ENCODE peak calls at places on chromosomes 4 and X, in ten cellular contexts. I is upper lobe of left lung, X is A549, Z is tibial nerve, K is sigmoid colon, T is suprapubic skin, D is H1, A is ovary, V is GM12878, N is K562. G is an unnamed sample.

GRCh38 chr4:106775636-106776035 is 260.5 kb downstream of the DKK2 start:
- DNase-seq in I (no peak), K (no peak), T (no peak), X (no peak), V (no peak), Z (no peak), A (no peak), D (no peak), N (no peak), G (no peak)

GRCh38 chr4:41296995-41297394 is 40.3 kb downstream of the UCHL1 start:
- DNase-seq in D (no peak), N (no peak), I (no peak), X (no peak), K (no peak), A (no peak), T (no peak), Z (no peak), V (no peak), G (no peak)

GRCh38 chrX:38841766-38842165 is 40.5 kb downstream of the MID1IP1 start:
- DNase-seq in V (no peak), N (peak), K (no peak), I (no peak), A (no peak), Z (no peak), X (no peak), D (no peak), T (no peak), G (no peak)

GRCh38 chrX:72387247-72387646 is 81.5 kb upstream of the CITED1 start:
- DNase-seq in X (no peak), A (no peak), V (no peak), D (no peak), K (no peak), Z (no peak), N (no peak), I (no peak), T (no peak), G (no peak)

GRCh38 chrX:372856-373640 is 13.7 kb downstream of the PPP2R3B start:
- DNase-seq in I (peak), D (no peak), T (no peak), X (no peak), Z (no peak), K (no peak), N (no peak), A (no peak), V (no peak), G (no peak)

GRCh38 chr4:88017516-88018302 is 10.3 kb downstream of the PKD2 start:
- DNase-seq in V (no peak), X (peak), N (no peak), T (no peak), D (no peak), A (no peak), Z (no peak), K (peak), I (no peak), G (no peak)

GRCh38 chr4:72209600-72209999 is 177.8 kb downstream of the NPFFR2 start:
- DNase-seq in D (no peak), N (no peak), T (no peak), A (no peak), K (no peak), I (no peak), V (no peak), X (no peak), Z (no peak), G (no peak)

GRCh38 chr4:76308548-76308947 is 2.0 kb downstream of the STBD1 start:
- DNase-seq in N (peak), Z (no peak), I (no peak), A (no peak), T (no peak), D (no peak), X (no peak), V (no peak), K (no peak), G (no peak)

GRCh38 chr4:113603926-113604325 is 157.6 kb downstream of the CAMK2D start:
- DNase-seq in N (no peak), D (no peak), I (no peak), V (no peak), A (no peak), X (no peak), T (no peak), Z (no peak), K (no peak), G (no peak)

GRCh38 chrX:153474718-153475117 is 4.3 kb upstream of the HAUS7 start:
- DNase-seq in Z (no peak), T (no peak), X (no peak), D (no peak), N (peak), A (peak), V (no peak), I (peak), K (peak), G (peak)

GRCh38 chrX:80573275-80573674 is 153.0 kb downstream of the TENT5D start:
- DNase-seq in D (no peak), Z (no peak), T (no peak), A (no peak), V (no peak), N (no peak), K (no peak), I (peak), X (no peak), G (no peak)

GRCh38 chrX:49079489-49080428 is at the start of gene WDR45:
- DNase-seq in D (peak), I (peak), A (peak), Z (peak), K (peak), T (peak), N (peak), V (peak), X (peak), G (peak)

GRCh38 chr4:10197952-10198351 is 81.4 kb upstream of the WDR1 start:
- DNase-seq in K (no peak), X (no peak), A (no peak), N (peak), V (no peak), D (no peak), I (no peak), Z (no peak), T (no peak), G (no peak)

GRCh38 chr4:111905511-111905910 is 239.7 kb upstream of the FAM241A start:
- DNase-seq in A (no peak), T (no peak), K (no peak), Z (no peak), X (no peak), D (no peak), V (no peak), N (no peak), I (no peak), G (no peak)

GRCh38 chrX:44400588-44400987 is 57.1 kb upstream of the EFHC2 start:
- DNase-seq in K (no peak), T (no peak), V (no peak), D (no peak), Z (no peak), A (no peak), I (no peak), N (peak), X (no peak), G (no peak)

GRCh38 chr4:32199639-32200038 is 1479.5 kb downstream of the PCDH7 start:
- DNase-seq in V (no peak), T (no peak), Z (no peak), A (no peak), N (no peak), D (no peak), K (no peak), X (no peak), I (no peak), G (no peak)

GRCh38 chrX:121641560-121641959 is 594.1 kb downstream of the GLUD2 start:
- DNase-seq in D (no peak), I (no peak), N (no peak), K (no peak), A (no peak), Z (no peak), T (no peak), V (no peak), X (no peak), G (no peak)

GRCh38 chrX:23898412-23898959 is 9.3 kb downstream of the APOO start:
- DNase-seq in V (no peak), T (no peak), D (no peak), I (no peak), K (no peak), X (no peak), Z (no peak), N (no peak), A (no peak), G (no peak)

GRCh38 chr4:34261799-34262314 is 1982.5 kb downstream of the ARAP2 start:
- DNase-seq in N (no peak), A (no peak), I (no peak), D (no peak), T (no peak), X (no peak), Z (no peak), V (no peak), K (no peak), G (no peak)

GRCh38 chr4:15027921-15028435 is 25.7 kb downstream of the CPEB2 start:
- DNase-seq in X (no peak), Z (no peak), N (no peak), I (no peak), V (no peak), D (no peak), T (no peak), A (no peak), K (no peak), G (no peak)

GRCh38 chrX:69556094-69557011 is 52.2 kb downstream of the NALF2 start:
- DNase-seq in N (peak), V (no peak), I (no peak), K (no peak), T (no peak), A (peak), X (peak), Z (no peak), D (peak), G (no peak)

GRCh38 chr4:105548483-105548882 is 3.9 kb upstream of the ARHGEF38 start:
- DNase-seq in Z (no peak), N (no peak), X (no peak), A (no peak), V (no peak), T (no peak), K (no peak), D (no peak), I (no peak), G (no peak)

GRCh38 chr4:188428935-188429334 is 289.7 kb downstream of the TRIML1 start:
- DNase-seq in I (no peak), Z (no peak), X (peak), A (no peak), T (no peak), V (no peak), N (no peak), D (no peak), K (no peak), G (no peak)

GRCh38 chr4:130648570-130648969 is 1552.6 kb downstream of the C4orf33 start:
- DNase-seq in N (no peak), V (no peak), K (no peak), Z (no peak), I (no peak), X (no peak), T (no peak), A (no peak), D (no peak), G (no peak)

GRCh38 chr4:30380404-30380998 is 339.7 kb upstream of the PCDH7 start:
- DNase-seq in T (no peak), I (no peak), K (no peak), Z (no peak), N (peak), V (no peak), X (peak), A (no peak), D (peak), G (peak)

GRCh38 chr4:38078590-38079381 is 118.6 kb downstream of the PTTG2 start:
- DNase-seq in N (no peak), Z (no peak), V (no peak), X (no peak), A (no peak), D (no peak), K (no peak), T (no peak), I (no peak), G (peak)

GRCh38 chr4:7120341-7120740 is 52.5 kb upstream of the GRPEL1 start:
- DNase-seq in X (peak), Z (no peak), K (no peak), I (no peak), N (peak), V (no peak), T (no peak), D (no peak), A (no peak), G (no peak)

DNA sequence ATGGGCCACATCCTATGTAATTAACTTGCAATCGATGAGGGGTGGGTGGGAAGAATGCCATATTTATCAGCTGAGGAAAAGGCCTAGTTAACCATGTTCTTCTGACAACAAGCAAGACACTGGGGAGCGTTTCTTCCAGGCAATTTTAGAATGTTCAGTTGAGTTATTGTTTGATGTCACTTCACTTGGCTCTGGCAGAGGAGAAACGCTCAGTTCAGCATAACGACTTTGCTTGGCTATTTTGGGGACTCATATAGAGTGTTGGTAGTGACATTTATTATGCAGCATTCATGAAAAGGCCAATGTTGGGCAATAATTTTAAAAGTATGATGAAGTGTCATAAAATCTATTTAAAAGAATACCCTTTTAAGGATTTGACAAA is 650 bp downstream of the SYNPO2 start:
- DNase-seq in D (no peak), K (peak), V (no peak), A (no peak), I (no peak), N (no peak), Z (no peak), X (no peak), T (no peak), G (no peak)
- H3K4me3 ChIP-seq in D (peak), K (peak), V (peak), A (peak), I (peak), N (no peak), Z (peak), X (peak), T (peak), G (peak)

GRCh38 chr4:124337874-124338273 is 374.7 kb downstream of the ANKRD50 start:
- DNase-seq in V (no peak), A (peak), I (peak), N (peak), K (no peak), Z (no peak), T (no peak), D (no peak), X (no peak), G (no peak)

GRCh38 chr4:124330045-124330444 is 382.5 kb downstream of the ANKRD50 start:
- DNase-seq in N (no peak), A (no peak), T (no peak), I (no peak), V (no peak), Z (no peak), D (no peak), X (no peak), K (no peak), G (no peak)

GRCh38 chr4:124329134-124329533 is 383.4 kb downstream of the ANKRD50 start:
- DNase-seq in V (no peak), I (no peak), N (no peak), T (no peak), D (no peak), K (no peak), X (no peak), Z (no peak), A (no peak), G (no peak)

GRCh38 chr4:124333466-124333865 is 379.1 kb downstream of the ANKRD50 start:
- DNase-seq in Z (no peak), D (no peak), X (no peak), A (no peak), V (no peak), K (no peak), I (no peak), N (no peak), T (no peak), G (no peak)

GRCh38 chr4:124334119-124334518 is 378.4 kb downstream of the ANKRD50 start:
- DNase-seq in X (peak), Z (no peak), A (no peak), I (no peak), K (no peak), T (no peak), V (no peak), D (no peak), N (peak), G (no peak)
- TF ChIP-seq EP300 in X (no peak), Z (no peak), A (no peak), I (no peak), K (no peak), T (no peak), V (no peak), D (no peak), N (no peak), G (no peak)

GRCh38 chr4:12723849-12724447 is 760.2 kb downstream of the RAB28 start:
- DNase-seq in Z (no peak), K (no peak), A (no peak), I (no peak), V (no peak), X (no peak), D (no peak), T (no peak), N (no peak), G (no peak)
- TF ChIP-seq CTCF in Z (no peak), K (no peak), A (no peak), I (no peak), V (peak), X (no peak), D (peak), T (no peak), N (no peak), G (no peak)

GRCh38 chrX:105822138-105823091 is at the start of gene NRK:
- DNase-seq in A (peak), X (no peak), D (peak), V (no peak), N (no peak), Z (no peak), I (peak), T (no peak), K (peak), G (no peak)
- H3K4me3 ChIP-seq in A (peak), X (no peak), D (peak), V (no peak), N (no peak), Z (peak), I (peak), T (peak), K (peak), G (peak)

GRCh38 chr4:155541716-155542115 is 124.9 kb upstream of the GUCY1A1 start:
- DNase-seq in T (no peak), K (no peak), X (no peak), V (no peak), Z (no peak), D (no peak), N (no peak), I (no peak), A (no peak), G (no peak)

GRCh38 chr4:155540698-155541097 is 126.0 kb upstream of the GUCY1A1 start:
- DNase-seq in I (no peak), N (no peak), A (no peak), X (no peak), Z (no peak), K (no peak), V (no peak), T (no peak), D (no peak), G (no peak)

GRCh38 chr4:155543126-155543765 is 123.4 kb upstream of the GUCY1A1 start:
- DNase-seq in Z (no peak), K (no peak), N (no peak), X (no peak), V (no peak), D (no peak), A (no peak), T (no peak), I (no peak), G (no peak)

GRCh38 chr4:155542415-155542814 is 124.2 kb upstream of the GUCY1A1 start:
- DNase-seq in D (no peak), V (no peak), K (no peak), X (no peak), N (no peak), T (no peak), A (no peak), Z (no peak), I (no peak), G (no peak)

GRCh38 chr4:155539746-155540145 is 126.9 kb upstream of the GUCY1A1 start:
- DNase-seq in I (no peak), T (no peak), A (no peak), V (no peak), D (no peak), Z (no peak), N (no peak), K (no peak), X (no peak), G (no peak)
- TF ChIP-seq EP300 in I (no peak), T (no peak), A (no peak), V (no peak), D (no peak), Z (no peak), N (no peak), K (no peak), X (no peak), G (no peak)

DNA sequence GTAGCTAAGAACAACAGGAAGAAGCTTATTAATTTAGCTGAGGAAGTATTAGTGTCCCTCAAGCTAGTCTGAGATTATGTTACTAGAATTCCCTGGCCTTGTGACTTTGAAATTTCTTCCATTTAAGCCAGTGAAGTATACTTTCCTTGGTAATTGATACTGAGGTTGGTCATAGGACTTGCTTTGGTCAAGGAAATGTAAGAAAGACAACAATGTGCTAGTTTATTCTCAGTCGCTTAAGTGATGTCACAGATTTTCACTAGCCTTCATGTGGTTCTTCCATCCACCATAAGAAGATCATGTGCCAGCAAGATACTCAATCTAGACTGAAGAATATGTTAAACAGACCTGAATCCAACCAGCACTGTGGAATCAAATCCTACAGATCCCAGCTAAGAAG is 1140.1 kb downstream of the TECRL start:
- DNase-seq in Z (no peak), I (no peak), K (no peak), A (no peak), D (no peak), X (no peak), N (no peak), T (no peak), V (no peak), G (no peak)
- TF ChIP-seq CTCF in Z (no peak), I (no peak), K (no peak), A (no peak), D (no peak), X (no peak), N (no peak), T (no peak), V (no peak), G (no peak)

GRCh38 chr4:150578745-150579470 is 3.0 kb upstream of the MAB21L2 start:
- DNase-seq in V (no peak), D (no peak), N (no peak), X (no peak), I (no peak), Z (no peak), T (no peak), K (peak), A (no peak), G (no peak)
- H3K4me3 ChIP-seq in V (no peak), D (no peak), N (no peak), X (no peak), I (peak), Z (peak), T (peak), K (peak), A (no peak), G (peak)

DNA sequence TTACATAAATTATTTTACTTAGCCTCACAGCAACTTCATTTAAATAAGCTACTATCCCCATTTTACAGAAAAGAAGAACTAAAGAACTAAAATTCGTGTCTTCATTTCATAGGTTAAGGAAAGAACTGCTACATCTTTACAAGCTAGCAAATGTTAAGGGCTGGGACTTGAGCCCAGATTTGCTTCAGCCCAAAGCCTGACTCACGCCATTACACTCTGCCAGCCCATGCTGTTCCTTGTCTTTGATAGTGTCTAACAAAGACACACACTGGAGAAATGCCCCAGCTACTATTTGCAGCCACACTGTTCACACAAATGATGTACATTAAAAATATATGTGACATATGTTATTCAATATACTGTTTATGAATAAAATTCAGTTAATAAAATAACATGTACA is 29.0 kb upstream of the ERVMER34-1 start:
- DNase-seq in A (no peak), X (no peak), I (no peak), D (no peak), T (no peak), N (no peak), K (no peak), Z (no peak), V (no peak), G (no peak)
- TF ChIP-seq EP300 in A (no peak), X (no peak), I (no peak), D (no peak), T (no peak), N (no peak), K (no peak), Z (no peak), V (no peak), G (no peak)

GRCh38 chr4:152454398-152455011 is 81.4 kb downstream of the FBXW7 start:
- DNase-seq in A (no peak), V (no peak), X (peak), T (no peak), N (peak), K (no peak), I (no peak), D (no peak), Z (no peak), G (no peak)
- TF ChIP-seq CTCF in A (no peak), V (peak), X (peak), T (peak), N (peak), K (no peak), I (peak), D (no peak), Z (peak), G (peak)